ENCODE peak calls at places on chromosomes 16 and 17, in five cellular contexts. W is A549, H is uterus, I is tibial nerve, T is heart left ventricle. S is an unnamed sample.

GRCh38 chr16:15553313-15554088 is 89.5 kb downstream of the MARF1 start:
- DNase-seq in I (no peak), W (no peak), T (no peak), H (no peak), S (no peak)

GRCh38 chr17:12664894-12665262 is 812 bp upstream of the MYOCD start:
- DNase-seq in T (no peak), I (no peak), H (no peak), W (no peak), S (no peak)

GRCh38 chr17:7477392-7478275 is 1.8 kb downstream of the ZBTB4 start:
- DNase-seq in H (no peak), I (no peak), T (peak), W (peak), S (no peak)

GRCh38 chr17:80246726-80247125 is 13.9 kb upstream of the RNF213 start:
- DNase-seq in I (no peak), H (no peak), T (no peak), W (no peak), S (no peak)

GRCh38 chr17:28384281-28385036 is 13.0 kb downstream of the SARM1 start:
- DNase-seq in W (no peak), T (no peak), H (no peak), I (no peak), S (no peak)

GRCh38 chr17:31538080-31538762 is 146.7 kb downstream of the RAB11FIP4 start:
- DNase-seq in H (no peak), W (no peak), I (no peak), T (no peak), S (no peak)

GRCh38 chr17:31690118-31690517 is 168.9 kb downstream of the COPRS start:
- DNase-seq in T (no peak), H (no peak), I (no peak), W (no peak), S (no peak)

GRCh38 chr17:78289802-78290363 is 58.5 kb downstream of the TMEM235 start:
- DNase-seq in I (peak), H (peak), T (peak), W (peak), S (peak)

GRCh38 chr17:72287586-72287985 is 166.8 kb downstream of the SOX9 start:
- DNase-seq in I (no peak), T (no peak), H (no peak), W (no peak), S (no peak)

GRCh38 chr16:8632675-8633182 is 11.2 kb downstream of the METTL22 start:
- DNase-seq in W (no peak), T (no peak), I (no peak), H (no peak), S (no peak)

GRCh38 chr16:27470567-27471431 is 68.8 kb downstream of the IL21R start:
- DNase-seq in T (no peak), I (no peak), H (no peak), W (no peak), S (peak)

GRCh38 chr16:66357523-66357928 is 9.0 kb upstream of the CDH5 start:
- DNase-seq in I (peak), T (no peak), H (peak), W (peak), S (peak)

GRCh38 chr17:29138991-29139682 is 41.1 kb downstream of the MYO18A start:
- DNase-seq in H (peak), W (no peak), I (no peak), T (peak), S (no peak)

GRCh38 chr16:57143125-57143965 is 42.5 kb downstream of the PSME3IP1 start:
- DNase-seq in W (no peak), T (no peak), H (no peak), I (peak), S (no peak)

GRCh38 chr17:35082073-35082657 is 18.7 kb upstream of the RFFL start:
- DNase-seq in H (no peak), T (no peak), W (no peak), I (no peak), S (peak)

GRCh38 chr16:49832177-49832576 is 23.7 kb downstream of the ZNF423 start:
- DNase-seq in I (peak), W (no peak), T (no peak), H (no peak), S (no peak)

GRCh38 chr17:8608001-8608400 is 22.5 kb downstream of the MYH10 start:
- DNase-seq in W (no peak), I (no peak), T (no peak), H (no peak), S (no peak)

GRCh38 chr16:74605746-74606520 is 981 bp downstream of the GLG1 start:
- DNase-seq in W (no peak), H (no peak), T (no peak), I (no peak), S (no peak)

GRCh38 chr16:48892884-48893283 is 282.9 kb upstream of the N4BP1 start:
- DNase-seq in H (no peak), W (peak), T (no peak), I (no peak), S (no peak)

GRCh38 chr17:35448214-35448898 is at the start of gene SLFN13:
- DNase-seq in T (peak), W (peak), H (peak), I (peak), S (peak)

GRCh38 chr17:47812146-47812920 is 9.3 kb downstream of the OSBPL7 start:
- DNase-seq in I (no peak), H (no peak), W (no peak), T (no peak), S (no peak)

GRCh38 chr17:6695565-6695964 is 17.6 kb downstream of the SLC13A5 start:
- DNase-seq in W (no peak), I (no peak), H (no peak), T (no peak), S (no peak)

GRCh38 chr16:62035115-62036092 is 834 bp downstream of the CDH8 start:
- DNase-seq in W (no peak), T (peak), I (no peak), H (no peak), S (no peak)

GRCh38 chr16:22373662-22374310 is 633 bp downstream of the CDR2 start:
- DNase-seq in I (peak), W (no peak), T (peak), H (peak), S (peak)

GRCh38 chr17:9228408-9229159 is 207.3 kb downstream of the NTN1 start:
- DNase-seq in H (peak), T (no peak), W (no peak), I (no peak), S (no peak)

GRCh38 chr16:66502020-66502913 is 47.7 kb downstream of the TK2 start:
- DNase-seq in I (peak), T (peak), H (peak), W (peak), S (no peak)

GRCh38 chr16:14300631-14301149 is 229.6 kb downstream of the MRTFB start:
- DNase-seq in H (peak), W (peak), I (peak), T (peak), S (peak)

GRCh38 chr16:10120953-10121352 is 61.3 kb downstream of the GRIN2A start:
- DNase-seq in I (no peak), T (no peak), W (no peak), H (no peak), S (no peak)

GRCh38 chr17:59093702-59094231 is 12.9 kb downstream of the TRIM37 start:
- DNase-seq in T (no peak), H (peak), I (no peak), W (peak), S (peak)

GRCh38 chr16:67525176-67525860 is 3.3 kb upstream of the RIPOR1 start:
- DNase-seq in T (no peak), W (no peak), H (no peak), I (no peak), S (no peak)

GRCh38 chr17:31136319-31136718 is 41.5 kb downstream of the NF1 start:
- DNase-seq in T (no peak), H (no peak), W (peak), I (no peak), S (no peak)

GRCh38 chr17:80742581-80743180 is 198.0 kb downstream of the RPTOR start:
- DNase-seq in T (no peak), W (no peak), H (no peak), I (no peak), S (no peak)

GRCh38 chr17:3657874-3658783 is 10.2 kb downstream of the TAX1BP3 start:
- DNase-seq in W (no peak), I (no peak), T (no peak), H (no peak), S (no peak)

GRCh38 chr17:44351961-44352921 is 7.1 kb downstream of the GRN start:
- DNase-seq in W (no peak), I (no peak), H (peak), T (no peak), S (no peak)
- TF ChIP-seq POLR2A in W (no peak), I (no peak), H (no peak), T (no peak), S (no peak)

DNA sequence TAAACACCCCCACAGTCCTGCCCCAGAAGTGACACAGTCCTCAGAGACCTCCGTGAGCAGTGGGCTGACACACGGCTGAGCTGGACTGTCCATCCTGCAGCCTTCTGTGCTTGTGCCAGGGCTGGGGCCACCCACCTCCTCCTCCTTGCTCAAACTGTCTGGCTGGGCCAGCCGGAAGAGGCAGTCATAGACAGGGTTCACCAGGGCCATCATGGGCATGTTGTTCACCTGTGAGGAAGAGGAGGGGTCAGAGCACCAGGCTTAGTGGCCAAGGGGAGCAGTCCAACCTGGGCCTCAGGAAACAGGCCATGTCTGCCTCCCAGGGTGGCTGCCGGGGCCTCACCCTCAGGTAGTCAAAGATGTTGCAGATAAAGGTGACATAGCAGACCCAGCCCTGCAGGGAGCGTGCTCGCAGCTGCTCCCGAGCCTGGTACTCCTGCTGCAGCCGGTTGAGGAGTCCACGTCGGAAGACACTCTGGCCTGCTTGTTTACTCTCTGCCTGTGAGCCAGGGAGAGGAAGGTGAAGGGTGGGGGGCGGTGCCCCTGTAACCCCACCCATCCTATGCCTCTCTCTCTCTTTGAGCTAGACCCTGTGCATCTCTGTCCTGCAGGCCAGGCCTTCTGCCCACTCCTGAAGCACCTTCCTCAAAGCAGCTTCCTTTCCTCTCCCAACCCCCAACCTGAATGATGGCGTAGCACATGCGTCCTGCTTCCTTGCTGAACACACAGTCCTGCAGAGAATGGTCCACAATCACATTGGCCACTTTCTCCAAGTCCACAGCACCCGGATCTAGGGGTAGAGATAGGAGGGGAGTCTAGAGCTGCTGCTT is 3.4 kb downstream of the MIF4GD start:
- DNase-seq in W (peak), H (no peak), T (no peak), I (no peak), S (no peak)
- TF ChIP-seq POLR2A in W (peak), H (no peak), T (no peak), I (no peak), S (no peak)

GRCh38 chr17:65556014-65556909 is 5.2 kb downstream of the AXIN2 start:
- DNase-seq in W (peak), T (peak), H (peak), I (peak), S (peak)
- TF ChIP-seq POLR2A in W (no peak), T (no peak), H (no peak), I (no peak), S (no peak)

DNA sequence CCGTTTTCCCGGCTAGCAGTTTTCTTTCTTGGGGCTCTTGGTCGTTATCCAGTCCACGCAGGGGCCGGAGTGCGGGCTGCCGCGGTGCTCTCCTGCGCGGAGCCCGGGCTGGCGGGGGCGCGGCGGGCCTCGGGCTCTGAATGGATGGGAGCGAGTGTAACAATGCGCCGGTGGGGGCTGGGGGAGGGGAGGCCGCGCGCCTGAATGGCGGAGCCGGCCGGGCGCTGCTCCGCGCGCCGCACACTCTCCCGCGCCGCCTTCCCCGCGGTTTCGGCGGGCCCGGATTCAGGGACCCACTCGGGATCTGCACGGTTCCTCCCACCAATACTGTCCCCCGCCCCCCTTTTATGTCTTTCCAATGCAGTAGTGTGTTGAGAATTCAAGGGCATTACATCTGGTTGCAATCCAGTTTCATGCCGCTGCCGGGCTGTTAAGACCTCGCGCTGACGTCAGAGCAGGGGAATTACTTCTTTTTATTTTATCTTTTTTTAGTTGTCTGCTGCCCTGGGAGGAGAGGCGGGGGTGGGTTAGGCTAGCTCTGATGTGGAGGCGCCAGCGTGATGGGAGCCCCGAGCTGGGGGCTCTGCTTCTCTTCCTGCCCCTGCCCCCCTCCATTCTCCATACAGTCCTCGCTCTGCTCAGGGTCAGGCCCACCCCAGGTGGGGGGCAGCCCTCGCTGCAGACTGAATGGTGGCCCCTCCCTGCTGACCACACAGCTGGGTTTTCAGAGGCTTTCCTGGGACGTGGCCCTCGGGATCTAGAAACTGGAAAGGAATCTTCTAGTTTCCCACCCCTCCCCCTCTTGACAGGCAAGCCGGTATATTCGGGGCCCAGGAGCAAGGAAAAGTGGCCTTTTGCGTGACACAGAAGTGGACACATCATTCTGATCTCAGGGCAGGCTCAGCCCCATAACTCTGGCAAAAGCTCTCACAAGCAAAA is 1.7 kb downstream of the RAI1 start:
- DNase-seq in H (peak), I (no peak), W (peak), T (peak), S (no peak)
- TF ChIP-seq POLR2A in H (no peak), I (no peak), W (peak), T (no peak), S (peak)

GRCh38 chr16:4734730-4735575 is 616 bp downstream of the DNAAF8 start:
- DNase-seq in H (peak), T (peak), I (peak), W (peak), S (peak)
- TF ChIP-seq POLR2A in H (no peak), T (no peak), I (no peak), W (peak), S (peak)

DNA sequence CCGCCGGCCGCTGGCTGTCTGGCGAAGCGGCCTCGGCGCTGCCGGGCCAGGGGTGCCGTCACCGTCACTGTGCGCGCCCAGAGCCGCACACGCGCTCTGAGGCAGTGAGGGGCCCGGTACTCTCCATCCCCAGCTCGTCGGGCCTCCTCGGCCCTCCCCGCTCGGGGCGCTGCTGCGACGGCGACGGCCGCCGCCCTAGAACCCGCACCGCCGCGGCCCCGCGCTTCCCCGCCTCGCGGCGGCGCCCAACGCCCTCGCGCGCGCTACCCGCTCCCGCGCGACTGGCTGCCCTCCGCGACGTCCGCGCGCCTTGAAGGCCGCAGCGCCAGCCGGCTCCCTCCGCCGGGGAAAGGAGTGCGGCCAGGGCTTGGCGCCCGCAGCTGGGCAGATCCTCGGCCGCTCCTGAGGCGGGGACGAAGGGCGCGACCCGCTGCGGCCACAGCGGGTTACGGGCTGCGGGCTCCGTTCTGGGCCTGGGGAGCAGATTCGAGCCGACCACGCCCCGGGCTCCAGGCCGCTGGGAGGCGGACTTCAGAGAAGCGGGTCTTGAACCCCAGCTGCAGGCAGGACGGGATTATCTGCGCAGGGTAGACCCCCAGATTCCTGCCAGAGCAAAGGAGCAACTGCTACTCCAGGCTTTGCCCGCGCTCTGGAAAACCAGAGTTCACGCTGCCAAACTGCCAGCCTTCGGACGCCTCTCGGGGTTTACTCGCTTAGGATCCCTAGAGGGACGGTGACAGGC is at the start of gene ULK2:
- DNase-seq in W (peak), H (peak), T (peak), I (no peak), S (peak)
- TF ChIP-seq POLR2A in W (peak), H (peak), T (no peak), I (peak), S (peak)

GRCh38 chr17:57997085-57997809 is 9.2 kb upstream of the VEZF1 start:
- DNase-seq in T (no peak), I (no peak), W (no peak), H (no peak), S (no peak)

GRCh38 chr17:57994436-57994835 is 6.4 kb upstream of the VEZF1 start:
- DNase-seq in T (no peak), W (no peak), I (no peak), H (no peak), S (no peak)

GRCh38 chr17:57993471-57994365 is 5.7 kb upstream of the VEZF1 start:
- DNase-seq in H (no peak), W (no peak), T (no peak), I (no peak), S (no peak)

GRCh38 chr17:57998234-57998746 is 8.8 kb downstream of the SRSF1 start:
- DNase-seq in W (no peak), H (no peak), T (no peak), I (no peak), S (no peak)

DNA sequence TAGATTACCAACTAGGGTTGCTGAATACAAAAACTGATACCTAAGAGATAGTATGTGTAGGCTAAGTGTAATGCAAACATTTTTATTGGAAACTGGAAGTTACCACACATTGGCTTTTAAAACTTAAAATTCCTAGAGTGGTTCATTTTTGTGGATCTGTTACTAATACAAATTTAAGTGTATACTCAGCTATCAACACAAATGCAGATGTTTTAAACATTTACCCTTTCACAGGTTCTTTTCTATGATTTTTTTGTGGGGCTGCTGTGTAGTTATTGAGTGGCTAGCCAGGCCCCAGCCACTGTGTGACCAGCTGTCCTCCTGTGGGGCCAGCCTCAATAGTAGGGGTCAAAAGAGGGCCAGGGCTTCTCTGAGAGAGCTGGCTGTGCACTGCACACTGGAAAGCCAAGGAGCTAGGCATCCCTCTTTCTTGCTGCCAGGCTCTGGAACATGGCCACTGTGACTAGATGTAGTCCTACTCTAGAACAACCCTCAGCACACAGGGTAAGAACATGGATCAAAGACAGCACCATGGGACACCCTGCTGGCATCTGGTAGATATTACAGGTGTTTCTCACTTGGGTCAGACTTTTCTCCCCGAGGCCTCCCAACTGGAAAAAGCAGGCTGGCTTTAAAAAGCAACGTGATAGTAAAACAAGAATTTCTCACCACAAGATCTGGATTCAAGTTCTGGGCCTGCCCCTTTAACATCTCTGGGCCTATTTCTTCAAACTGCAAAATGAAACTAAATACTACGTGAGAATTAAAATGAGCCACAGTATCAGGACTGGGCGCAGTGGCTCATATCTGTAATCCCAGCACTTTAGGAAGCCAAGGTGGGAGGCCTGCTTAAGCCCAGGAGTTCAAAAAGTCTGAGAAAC is 7.3 kb upstream of the VEZF1 start:
- DNase-seq in I (no peak), W (peak), H (peak), T (no peak), S (peak)
- TF ChIP-seq POLR2A in I (no peak), W (no peak), H (no peak), T (no peak), S (peak)

S was measured in H54.